ENCODE peak calls at places on chromosomes 6 and 20, in six cellular contexts. Y, M, E, A, P and T are unnamed samples.

GRCh38 chr6:111517965-111518364 is 34.9 kb upstream of the REV3L start:
- DNase-seq in Y (no peak), M (no peak), E (no peak), A (no peak), P (no peak), T (no peak)

GRCh38 chr6:158757753-158758090 is 61.4 kb downstream of the EZR start:
- DNase-seq in Y (no peak), M (no peak), E (no peak), A (no peak), P (no peak), T (no peak)

GRCh38 chr20:1940581-1940980 is 45.4 kb downstream of the SIRPA start:
- DNase-seq in Y (no peak), M (no peak), E (no peak), A (no peak), P (no peak), T (no peak)

GRCh38 chr6:128209771-128210170 is 308.9 kb upstream of the THEMIS start:
- DNase-seq in Y (no peak), M (no peak), E (no peak), A (no peak), P (no peak), T (no peak)

GRCh38 chr6:32860674-32861073 is 6.7 kb downstream of the PSMB9 start:
- DNase-seq in Y (no peak), M (no peak), E (no peak), A (no peak), P (no peak), T (no peak)

GRCh38 chr20:1391640-1392442 is 1.0 kb downstream of the FKBP1A start:
- DNase-seq in Y (no peak), M (no peak), E (no peak), A (no peak), P (no peak), T (peak; percentile 40)

GRCh38 chr20:43736588-43737091 is 9.8 kb upstream of the GTSF1L start:
- DNase-seq in Y (no peak), M (no peak), E (no peak), A (no peak), P (no peak), T (no peak)

GRCh38 chr6:118651282-118652050 is at the start of gene CEP85L:
- DNase-seq in Y (peak; percentile 87), M (peak; percentile 65), E (peak; percentile 83), A (peak; percentile 90), P (peak; percentile 99), T (peak; percentile 95)

GRCh38 chr20:61332016-61332975 is 80.2 kb downstream of the CDH4 start:
- DNase-seq in Y (no peak), M (no peak), E (no peak), A (no peak), P (no peak), T (no peak)

GRCh38 chr6:99905209-99906106 is 88.6 kb downstream of the MCHR2 start:
- DNase-seq in Y (no peak), M (peak; percentile 3), E (no peak), A (no peak), P (no peak), T (no peak)

GRCh38 chr20:56382696-56383095 is 9.3 kb downstream of the AURKA start:
- DNase-seq in Y (no peak), M (no peak), E (no peak), A (no peak), P (no peak), T (no peak)

GRCh38 chr6:11346516-11346915 is 114.0 kb upstream of the NEDD9 start:
- DNase-seq in Y (no peak), M (no peak), E (no peak), A (no peak), P (no peak), T (no peak)

GRCh38 chr6:35603326-35604202 is 85.2 kb downstream of the FKBP5 start:
- DNase-seq in Y (no peak), M (no peak), E (no peak), A (no peak), P (no peak), T (no peak)

GRCh38 chr6:38460216-38460615 is 179.5 kb downstream of the BTBD9 start:
- DNase-seq in Y (no peak), M (no peak), E (no peak), A (no peak), P (no peak), T (no peak)

GRCh38 chr6:15987569-15987968 is 141.3 kb upstream of the MYLIP start:
- DNase-seq in Y (no peak), M (no peak), E (no peak), A (no peak), P (no peak), T (no peak)

GRCh38 chr6:156984178-156984738 is 207.1 kb downstream of the ARID1B start:
- DNase-seq in Y (no peak), M (no peak), E (no peak), A (no peak), P (no peak), T (no peak)

GRCh38 chr6:159061805-159062563 is 17.2 kb upstream of the TAGAP start:
- DNase-seq in Y (no peak), M (no peak), E (no peak), A (no peak), P (no peak), T (no peak)

GRCh38 chr6:7559651-7560385 is 18.3 kb downstream of the DSP start:
- DNase-seq in Y (no peak), M (no peak), E (no peak), A (no peak), P (no peak), T (no peak)

GRCh38 chr20:4289875-4290274 is 274.5 kb upstream of the RNF24 start:
- DNase-seq in Y (no peak), M (peak; percentile 27), E (no peak), A (no peak), P (no peak), T (no peak)

GRCh38 chr20:437787-438486 is 24.4 kb downstream of the TBC1D20 start:
- DNase-seq in Y (no peak), M (no peak), E (no peak), A (no peak), P (no peak), T (no peak)

GRCh38 chr6:45658396-45658795 is 280.7 kb upstream of the SUPT3H start:
- DNase-seq in Y (no peak), M (no peak), E (no peak), A (no peak), P (no peak), T (no peak)

GRCh38 chr6:50113114-50113857 is 63.6 kb upstream of the DEFB112 start:
- DNase-seq in Y (no peak), M (no peak), E (no peak), A (no peak), P (no peak), T (no peak)
- TF ChIP-seq EP300 in Y (no peak), M (no peak), E (no peak), A (no peak), P (no peak), T (no peak)

GRCh38 chr6:44043479-44044153 is 83.6 kb downstream of the MRPL14 start:
- DNase-seq in Y (no peak), M (no peak), E (no peak), A (no peak), P (no peak), T (no peak)

GRCh38 chr6:44046516-44047178 is 80.6 kb downstream of the MRPL14 start:
- DNase-seq in Y (no peak), M (no peak), E (no peak), A (no peak), P (no peak), T (no peak)

GRCh38 chr6:44044154-44044539 is 83.1 kb downstream of the MRPL14 start:
- DNase-seq in Y (no peak), M (no peak), E (no peak), A (no peak), P (no peak), T (no peak)

GRCh38 chr6:44045672-44046015 is 81.6 kb downstream of the MRPL14 start:
- DNase-seq in Y (no peak), M (no peak), E (no peak), A (no peak), P (no peak), T (no peak)

GRCh38 chr6:44044940-44045671 is 82.1 kb downstream of the MRPL14 start:
- DNase-seq in Y (no peak), M (no peak), E (no peak), A (no peak), P (no peak), T (no peak)
- H3K4me1 ChIP-seq in Y (peaks cover 9% of the 10 kb centered on the region), M (peaks cover 93% of the 10 kb centered on the region), E (peaks cover 22% of the 10 kb centered on the region), A (peaks cover 24% of the 10 kb centered on the region), P (no peaks in the 10 kb centered on the region), T (no peaks in the 10 kb centered on the region)

DNA sequence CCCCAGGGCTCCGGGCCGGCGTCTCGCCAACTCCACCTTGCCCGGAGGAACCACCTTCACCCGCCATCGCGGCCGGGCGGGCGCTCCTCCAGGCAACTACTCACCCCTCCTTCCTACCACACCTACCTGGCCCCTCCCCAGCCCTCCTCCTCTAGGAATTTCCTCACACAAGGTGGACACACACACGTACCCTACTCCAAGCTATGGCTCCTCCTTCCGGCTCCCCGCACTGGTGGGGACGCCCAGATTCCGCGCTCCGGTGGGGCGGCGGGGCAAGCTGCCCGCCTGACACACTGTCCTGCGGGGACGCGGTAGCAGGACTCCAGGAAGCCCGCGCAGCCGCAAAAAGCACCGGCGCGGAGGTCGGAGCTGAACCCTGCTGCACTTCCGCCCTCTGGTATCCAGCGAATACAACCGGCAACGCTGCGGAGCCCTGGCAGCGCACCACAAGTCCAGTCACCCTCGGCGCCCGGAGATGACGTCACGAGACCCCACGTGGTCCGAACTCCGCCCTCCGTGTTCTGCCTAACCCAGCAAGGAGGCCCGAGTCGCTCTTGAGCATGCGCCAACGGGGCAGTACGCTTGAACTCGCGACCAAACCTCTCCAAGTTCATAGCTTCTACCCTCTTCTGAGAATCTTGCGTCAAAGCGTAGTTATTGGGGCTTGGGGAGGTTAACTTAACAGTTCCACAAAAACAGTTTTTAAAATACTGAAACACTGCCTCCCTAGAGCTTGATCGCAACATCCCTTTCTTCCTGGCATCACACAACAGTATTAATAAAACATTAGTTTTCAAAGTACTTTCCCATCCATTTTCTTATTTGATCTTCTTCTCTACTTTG is at the start of gene ATG5:
- DNase-seq in Y (peak; percentile 100), M (peak; percentile 88), E (peak; percentile 98), A (peak; percentile 100), P (peak; percentile 100), T (peak; percentile 100)
- TF ChIP-seq EP300 in Y (no peak), M (no peak), E (peak; percentile 77), A (no peak), P (peak; percentile 23), T (no peak)

GRCh38 chr20:50916257-50916656 is 15.0 kb downstream of the ADNP start:
- DNase-seq in Y (no peak), M (no peak), E (no peak), A (no peak), P (no peak), T (no peak)

GRCh38 chr20:50921055-50921454 is 10.2 kb downstream of the ADNP start:
- DNase-seq in Y (no peak), M (no peak), E (no peak), A (no peak), P (no peak), T (no peak)

GRCh38 chr20:50919567-50919966 is 11.7 kb downstream of the ADNP start:
- DNase-seq in Y (no peak), M (no peak), E (no peak), A (peak; percentile 35), P (no peak), T (peak; percentile 63)

GRCh38 chr20:50916934-50917333 is 14.3 kb downstream of the ADNP start:
- DNase-seq in Y (no peak), M (no peak), E (no peak), A (no peak), P (no peak), T (no peak)

DNA sequence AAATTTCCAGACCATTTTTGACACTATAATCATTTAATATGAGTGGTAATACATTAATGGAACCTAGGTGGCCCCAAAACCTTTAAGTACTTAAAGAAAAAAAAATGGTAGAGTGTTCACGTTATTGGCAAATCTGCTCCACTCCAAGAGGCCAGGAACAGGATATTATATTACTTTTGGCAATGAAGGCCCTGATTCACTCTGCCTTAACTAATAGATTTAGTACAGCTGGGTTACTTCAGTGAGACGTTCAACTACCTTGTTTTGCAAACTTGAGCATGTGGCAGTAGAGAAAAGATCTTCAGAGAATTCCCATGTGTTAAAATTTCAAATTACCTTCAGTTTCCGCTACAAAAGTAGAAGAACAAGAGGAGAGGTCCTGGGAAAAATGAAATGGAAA is 12.8 kb downstream of the ADNP start:
- DNase-seq in Y (no peak), M (no peak), E (no peak), A (no peak), P (no peak), T (no peak)
- H3K4me1 ChIP-seq in Y (peaks cover 20% of the 10 kb centered on the region), M (peaks cover 61% of the 10 kb centered on the region), E (peaks cover 61% of the 10 kb centered on the region), A (peaks cover 66% of the 10 kb centered on the region), P (peaks cover 94% of the 10 kb centered on the region), T (peaks cover 25% of the 10 kb centered on the region)